ENCODE peak calls at places on chromosomes 2 and 18, in ten cellular contexts. One of them, this sample, is unnamed.
A peak's percentile ranks its signal among the peaks of the same experiment; 100 is the strongest.

GRCh38 chr2:176388886-176389285 is 119.6 kb downstream of the MTX2 start:
- DNase-seq in NCI-H345: no peak
- DNase-seq in hypothalamus: no peak
- DNase-seq in OCI-LY7: no peak
- DNase-seq in NCI-H1930: no peak
- DNase-seq in fibroblast of the aortic adventitia: no peak
- DNase-seq in COLO829: no peak
- DNase-seq in EH: peak; percentile 12
- DNase-seq in NCI-H1092 treated with DMSO at 0.1 percent for 48 hours: no peak
- DNase-seq in NCI-H1694 treated with DMSO at 0.1 percent for 48 hours: no peak
- DNase-seq in this sample: no peak

GRCh38 chr2:68971591-68972231 is 2.7 kb upstream of the GKN1 start:
- DNase-seq in NCI-H345: no peak
- DNase-seq in hypothalamus: no peak
- DNase-seq in OCI-LY7: no peak
- DNase-seq in NCI-H1930: no peak
- DNase-seq in fibroblast of the aortic adventitia: peak; percentile 91
- DNase-seq in COLO829: no peak
- DNase-seq in EH: peak; percentile 100
- DNase-seq in NCI-H1092 treated with DMSO at 0.1 percent for 48 hours: no peak
- DNase-seq in NCI-H1694 treated with DMSO at 0.1 percent for 48 hours: no peak
- DNase-seq in this sample: no peak

GRCh38 chr2:100482741-100483140 is 12.5 kb downstream of the NMS start:
- DNase-seq in NCI-H345: no peak
- DNase-seq in hypothalamus: no peak
- DNase-seq in OCI-LY7: peak; percentile 4
- DNase-seq in NCI-H1930: no peak
- DNase-seq in fibroblast of the aortic adventitia: no peak
- DNase-seq in COLO829: no peak
- DNase-seq in EH: no peak
- DNase-seq in NCI-H1092 treated with DMSO at 0.1 percent for 48 hours: no peak
- DNase-seq in NCI-H1694 treated with DMSO at 0.1 percent for 48 hours: no peak
- DNase-seq in this sample: no peak

GRCh38 chr2:218271487-218271797 is 1.1 kb downstream of the PNKD start:
- DNase-seq in NCI-H345: no peak
- DNase-seq in hypothalamus: no peak
- DNase-seq in OCI-LY7: no peak
- DNase-seq in NCI-H1930: no peak
- DNase-seq in fibroblast of the aortic adventitia: no peak
- DNase-seq in COLO829: no peak
- DNase-seq in EH: no peak
- DNase-seq in NCI-H1092 treated with DMSO at 0.1 percent for 48 hours: no peak
- DNase-seq in NCI-H1694 treated with DMSO at 0.1 percent for 48 hours: no peak
- DNase-seq in this sample: no peak

GRCh38 chr18:7945882-7946281 is 378.8 kb downstream of the PTPRM start:
- DNase-seq in NCI-H345: no peak
- DNase-seq in hypothalamus: no peak
- DNase-seq in OCI-LY7: no peak
- DNase-seq in NCI-H1930: no peak
- DNase-seq in fibroblast of the aortic adventitia: peak; percentile 87
- DNase-seq in COLO829: peak; percentile 49
- DNase-seq in EH: peak; percentile 97
- DNase-seq in NCI-H1092 treated with DMSO at 0.1 percent for 48 hours: no peak
- DNase-seq in NCI-H1694 treated with DMSO at 0.1 percent for 48 hours: no peak
- DNase-seq in this sample: no peak

GRCh38 chr2:96145028-96145939 is at the start of gene DUSP2:
- DNase-seq in NCI-H345: peak; percentile 18
- DNase-seq in hypothalamus: no peak
- DNase-seq in OCI-LY7: peak; percentile 90
- DNase-seq in NCI-H1930: no peak
- DNase-seq in fibroblast of the aortic adventitia: peak; percentile 48
- DNase-seq in COLO829: peak; percentile 51
- DNase-seq in EH: peak; percentile 68
- DNase-seq in NCI-H1092 treated with DMSO at 0.1 percent for 48 hours: peak; percentile 31
- DNase-seq in NCI-H1694 treated with DMSO at 0.1 percent for 48 hours: no peak
- DNase-seq in this sample: peak; percentile 66

GRCh38 chr2:233565685-233566140 is 869 bp downstream of the USP40 start:
- DNase-seq in NCI-H345: no peak
- DNase-seq in hypothalamus: no peak
- DNase-seq in OCI-LY7: no peak
- DNase-seq in NCI-H1930: no peak
- DNase-seq in fibroblast of the aortic adventitia: no peak
- DNase-seq in COLO829: no peak
- DNase-seq in EH: no peak
- DNase-seq in NCI-H1092 treated with DMSO at 0.1 percent for 48 hours: no peak
- DNase-seq in NCI-H1694 treated with DMSO at 0.1 percent for 48 hours: peak; percentile 7
- DNase-seq in this sample: no peak

GRCh38 chr2:162919111-162919510 is 80.5 kb upstream of the KCNH7 start:
- DNase-seq in NCI-H345: no peak
- DNase-seq in hypothalamus: no peak
- DNase-seq in OCI-LY7: no peak
- DNase-seq in NCI-H1930: no peak
- DNase-seq in fibroblast of the aortic adventitia: no peak
- DNase-seq in COLO829: no peak
- DNase-seq in EH: no peak
- DNase-seq in NCI-H1092 treated with DMSO at 0.1 percent for 48 hours: no peak
- DNase-seq in NCI-H1694 treated with DMSO at 0.1 percent for 48 hours: no peak
- DNase-seq in this sample: no peak

GRCh38 chr2:234243871-234244565 is 193.5 kb downstream of the SPP2 start:
- DNase-seq in NCI-H345: peak; percentile 45
- DNase-seq in hypothalamus: no peak
- DNase-seq in OCI-LY7: no peak
- DNase-seq in NCI-H1930: no peak
- DNase-seq in fibroblast of the aortic adventitia: peak; percentile 48
- DNase-seq in COLO829: no peak
- DNase-seq in EH: no peak
- DNase-seq in NCI-H1092 treated with DMSO at 0.1 percent for 48 hours: no peak
- DNase-seq in NCI-H1694 treated with DMSO at 0.1 percent for 48 hours: no peak
- DNase-seq in this sample: no peak

GRCh38 chr2:167135691-167136090 is 247.4 kb downstream of the XIRP2 start:
- DNase-seq in NCI-H345: peak; percentile 2
- DNase-seq in hypothalamus: no peak
- DNase-seq in OCI-LY7: no peak
- DNase-seq in NCI-H1930: no peak
- DNase-seq in fibroblast of the aortic adventitia: no peak
- DNase-seq in COLO829: no peak
- DNase-seq in EH: peak; percentile 31
- DNase-seq in NCI-H1092 treated with DMSO at 0.1 percent for 48 hours: no peak
- DNase-seq in NCI-H1694 treated with DMSO at 0.1 percent for 48 hours: no peak
- DNase-seq in this sample: no peak

GRCh38 chr2:72572501-72572900 is 253.3 kb downstream of the EXOC6B start:
- DNase-seq in NCI-H345: no peak
- DNase-seq in hypothalamus: no peak
- DNase-seq in OCI-LY7: no peak
- DNase-seq in NCI-H1930: no peak
- DNase-seq in fibroblast of the aortic adventitia: peak; percentile 86
- DNase-seq in COLO829: no peak
- DNase-seq in EH: peak; percentile 82
- DNase-seq in NCI-H1092 treated with DMSO at 0.1 percent for 48 hours: no peak
- DNase-seq in NCI-H1694 treated with DMSO at 0.1 percent for 48 hours: no peak
- DNase-seq in this sample: no peak

GRCh38 chr2:64243081-64244048 is 99.1 kb upstream of the PELI1 start:
- DNase-seq in NCI-H345: no peak
- DNase-seq in hypothalamus: no peak
- DNase-seq in OCI-LY7: no peak
- DNase-seq in NCI-H1930: no peak
- DNase-seq in fibroblast of the aortic adventitia: peak; percentile 55
- DNase-seq in COLO829: no peak
- DNase-seq in EH: no peak
- DNase-seq in NCI-H1092 treated with DMSO at 0.1 percent for 48 hours: no peak
- DNase-seq in NCI-H1694 treated with DMSO at 0.1 percent for 48 hours: no peak
- DNase-seq in this sample: no peak

GRCh38 chr2:217691516-217691915 is 311.3 kb downstream of the TNS1 start:
- DNase-seq in NCI-H345: no peak
- DNase-seq in hypothalamus: no peak
- DNase-seq in OCI-LY7: no peak
- DNase-seq in NCI-H1930: no peak
- DNase-seq in fibroblast of the aortic adventitia: no peak
- DNase-seq in COLO829: no peak
- DNase-seq in EH: peak; percentile 59
- DNase-seq in NCI-H1092 treated with DMSO at 0.1 percent for 48 hours: no peak
- DNase-seq in NCI-H1694 treated with DMSO at 0.1 percent for 48 hours: no peak
- DNase-seq in this sample: no peak

GRCh38 chr2:234453216-234453615 is 43.7 kb downstream of the ARL4C start:
- DNase-seq in NCI-H345: no peak
- DNase-seq in hypothalamus: no peak
- DNase-seq in OCI-LY7: no peak
- DNase-seq in NCI-H1930: no peak
- DNase-seq in fibroblast of the aortic adventitia: no peak
- DNase-seq in COLO829: no peak
- DNase-seq in EH: no peak
- DNase-seq in NCI-H1092 treated with DMSO at 0.1 percent for 48 hours: no peak
- DNase-seq in NCI-H1694 treated with DMSO at 0.1 percent for 48 hours: no peak
- DNase-seq in this sample: no peak

GRCh38 chr2:36253086-36253485 is 102.5 kb upstream of the CRIM1 start:
- DNase-seq in NCI-H345: no peak
- DNase-seq in hypothalamus: no peak
- DNase-seq in OCI-LY7: no peak
- DNase-seq in NCI-H1930: no peak
- DNase-seq in fibroblast of the aortic adventitia: no peak
- DNase-seq in COLO829: no peak
- DNase-seq in EH: no peak
- DNase-seq in NCI-H1092 treated with DMSO at 0.1 percent for 48 hours: no peak
- DNase-seq in NCI-H1694 treated with DMSO at 0.1 percent for 48 hours: no peak
- DNase-seq in this sample: no peak

GRCh38 chr2:146837857-146838256 is 1007.0 kb upstream of the ACVR2A start:
- DNase-seq in NCI-H345: peak; percentile 70
- DNase-seq in hypothalamus: no peak
- DNase-seq in OCI-LY7: no peak
- DNase-seq in NCI-H1930: no peak
- DNase-seq in fibroblast of the aortic adventitia: peak; percentile 13
- DNase-seq in COLO829: no peak
- DNase-seq in EH: no peak
- DNase-seq in NCI-H1092 treated with DMSO at 0.1 percent for 48 hours: peak; percentile 77
- DNase-seq in NCI-H1694 treated with DMSO at 0.1 percent for 48 hours: no peak
- DNase-seq in this sample: peak; percentile 69

GRCh38 chr2:101961287-101962242 is 30.2 kb upstream of the IL1R2 start:
- DNase-seq in NCI-H345: no peak
- DNase-seq in hypothalamus: peak; percentile 7
- DNase-seq in OCI-LY7: no peak
- DNase-seq in NCI-H1930: no peak
- DNase-seq in fibroblast of the aortic adventitia: peak; percentile 100
- DNase-seq in COLO829: no peak
- DNase-seq in EH: peak; percentile 57
- DNase-seq in NCI-H1092 treated with DMSO at 0.1 percent for 48 hours: no peak
- DNase-seq in NCI-H1694 treated with DMSO at 0.1 percent for 48 hours: no peak
- DNase-seq in this sample: no peak